ENCODE peak calls at places on chromosomes 3 and 15, in seven cellular contexts. One of them, this sample, is unnamed.
A peak's percentile ranks its signal among the peaks of the same experiment; 100 is the strongest.

GRCh38 chr3:197516517-197516889 is 39.3 kb downstream of the BDH1 start:
- DNase-seq in CD4-positive, alpha-beta memory T cell: no peak
- DNase-seq in cardiac muscle cell: peak; percentile 78
- DNase-seq in brain microvascular endothelial cell: peak; percentile 93
- DNase-seq in psoas muscle: no peak
- DNase-seq in uterus: no peak
- DNase-seq in astrocyte: peak; percentile 97
- DNase-seq in this sample: no peak

GRCh38 chr3:123110953-123111615 is 44.3 kb downstream of the PDIA5 start:
- DNase-seq in psoas muscle: no peak
- DNase-seq in cardiac muscle cell: no peak
- DNase-seq in astrocyte: no peak
- DNase-seq in brain microvascular endothelial cell: no peak
- DNase-seq in uterus: no peak
- DNase-seq in CD4-positive, alpha-beta memory T cell: no peak
- DNase-seq in this sample: no peak

GRCh38 chr3:55094691-55095090 is 166.8 kb upstream of the LRTM1 start:
- DNase-seq in brain microvascular endothelial cell: no peak
- DNase-seq in astrocyte: no peak
- DNase-seq in CD4-positive, alpha-beta memory T cell: no peak
- DNase-seq in psoas muscle: no peak
- DNase-seq in uterus: no peak
- DNase-seq in cardiac muscle cell: no peak
- DNase-seq in this sample: no peak

GRCh38 chr3:151265866-151266265 is 12.5 kb downstream of the P2RY14 start:
- DNase-seq in cardiac muscle cell: no peak
- DNase-seq in brain microvascular endothelial cell: no peak
- DNase-seq in CD4-positive, alpha-beta memory T cell: no peak
- DNase-seq in uterus: no peak
- DNase-seq in psoas muscle: no peak
- DNase-seq in astrocyte: no peak
- DNase-seq in this sample: no peak

GRCh38 chr3:116517308-116517707 is 72.0 kb upstream of the LSAMP start:
- DNase-seq in astrocyte: peak; percentile 2
- DNase-seq in CD4-positive, alpha-beta memory T cell: no peak
- DNase-seq in cardiac muscle cell: peak; percentile 6
- DNase-seq in brain microvascular endothelial cell: peak; percentile 0
- DNase-seq in psoas muscle: no peak
- DNase-seq in uterus: no peak
- DNase-seq in this sample: no peak

GRCh38 chr3:113272369-113272748 is 61.0 kb downstream of the BOC start:
- DNase-seq in cardiac muscle cell: no peak
- DNase-seq in psoas muscle: no peak
- DNase-seq in brain microvascular endothelial cell: no peak
- DNase-seq in CD4-positive, alpha-beta memory T cell: no peak
- DNase-seq in uterus: peak; percentile 15
- DNase-seq in astrocyte: no peak
- DNase-seq in this sample: no peak

GRCh38 chr3:16790432-16791379 is 94.0 kb upstream of the PLCL2 start:
- DNase-seq in astrocyte: no peak
- DNase-seq in cardiac muscle cell: peak; percentile 11
- DNase-seq in uterus: no peak
- DNase-seq in brain microvascular endothelial cell: peak; percentile 4
- DNase-seq in CD4-positive, alpha-beta memory T cell: no peak
- DNase-seq in psoas muscle: no peak
- DNase-seq in this sample: no peak

GRCh38 chr15:25682349-25682748 is 180.8 kb downstream of the ATP10A start:
- DNase-seq in psoas muscle: peak; percentile 87
- DNase-seq in astrocyte: no peak
- DNase-seq in uterus: peak; percentile 52
- DNase-seq in CD4-positive, alpha-beta memory T cell: no peak
- DNase-seq in cardiac muscle cell: no peak
- DNase-seq in brain microvascular endothelial cell: no peak
- DNase-seq in this sample: peak; percentile 75

GRCh38 chr15:65921780-65922179 is 52.5 kb downstream of the RAB11A start:
- DNase-seq in uterus: no peak
- DNase-seq in brain microvascular endothelial cell: no peak
- DNase-seq in CD4-positive, alpha-beta memory T cell: no peak
- DNase-seq in astrocyte: no peak
- DNase-seq in psoas muscle: no peak
- DNase-seq in cardiac muscle cell: no peak
- DNase-seq in this sample: no peak

GRCh38 chr15:60752973-60753720 is 274.2 kb upstream of the ICE2 start:
- DNase-seq in CD4-positive, alpha-beta memory T cell: no peak
- DNase-seq in psoas muscle: no peak
- DNase-seq in uterus: no peak
- DNase-seq in brain microvascular endothelial cell: no peak
- DNase-seq in cardiac muscle cell: peak; percentile 59
- DNase-seq in astrocyte: no peak
- DNase-seq in this sample: no peak

GRCh38 chr15:38854506-38854905 is 289.9 kb upstream of the RASGRP1 start:
- DNase-seq in psoas muscle: no peak
- DNase-seq in cardiac muscle cell: no peak
- DNase-seq in uterus: no peak
- DNase-seq in CD4-positive, alpha-beta memory T cell: no peak
- DNase-seq in astrocyte: no peak
- DNase-seq in brain microvascular endothelial cell: no peak
- DNase-seq in this sample: no peak

GRCh38 chr15:77892335-77892734 is 185.2 kb downstream of the TBC1D2B start:
- DNase-seq in brain microvascular endothelial cell: no peak
- DNase-seq in cardiac muscle cell: no peak
- DNase-seq in astrocyte: no peak
- DNase-seq in CD4-positive, alpha-beta memory T cell: no peak
- DNase-seq in psoas muscle: no peak
- DNase-seq in uterus: no peak
- DNase-seq in this sample: no peak

GRCh38 chr3:57557088-57557537 is 1.0 kb downstream of the PDE12 start:
- DNase-seq in uterus: no peak
- DNase-seq in cardiac muscle cell: peak; percentile 48
- DNase-seq in brain microvascular endothelial cell: peak; percentile 34
- DNase-seq in astrocyte: peak; percentile 34
- DNase-seq in CD4-positive, alpha-beta memory T cell: peak; percentile 32
- DNase-seq in psoas muscle: no peak
- DNase-seq in this sample: no peak

GRCh38 chr3:197518794-197519451 is 36.8 kb downstream of the BDH1 start:
- DNase-seq in CD4-positive, alpha-beta memory T cell: no peak
- DNase-seq in astrocyte: no peak
- DNase-seq in cardiac muscle cell: no peak
- DNase-seq in uterus: no peak
- DNase-seq in psoas muscle: no peak
- DNase-seq in brain microvascular endothelial cell: no peak
- DNase-seq in this sample: no peak

GRCh38 chr3:18127864-18128185 is 297.3 kb downstream of the SATB1 start:
- DNase-seq in brain microvascular endothelial cell: no peak
- DNase-seq in astrocyte: no peak
- DNase-seq in uterus: no peak
- DNase-seq in psoas muscle: no peak
- DNase-seq in CD4-positive, alpha-beta memory T cell: no peak
- DNase-seq in cardiac muscle cell: no peak
- DNase-seq in this sample: no peak

GRCh38 chr3:9301798-9302197 is 52.4 kb upstream of the SRGAP3 start:
- DNase-seq in astrocyte: no peak
- DNase-seq in brain microvascular endothelial cell: no peak
- DNase-seq in cardiac muscle cell: no peak
- DNase-seq in psoas muscle: no peak
- DNase-seq in CD4-positive, alpha-beta memory T cell: no peak
- DNase-seq in uterus: no peak
- DNase-seq in this sample: no peak

GRCh38 chr3:46371802-46372340 is 1.1 kb downstream of the CCR5 start:
- DNase-seq in astrocyte: no peak
- DNase-seq in uterus: no peak
- DNase-seq in CD4-positive, alpha-beta memory T cell: no peak
- DNase-seq in cardiac muscle cell: no peak
- DNase-seq in brain microvascular endothelial cell: no peak
- DNase-seq in psoas muscle: no peak
- DNase-seq in this sample: no peak

GRCh38 chr3:46375214-46375613 is 4.5 kb downstream of the CCR5 start:
- DNase-seq in uterus: no peak
- DNase-seq in brain microvascular endothelial cell: no peak
- DNase-seq in psoas muscle: no peak
- DNase-seq in cardiac muscle cell: no peak
- DNase-seq in astrocyte: no peak
- DNase-seq in CD4-positive, alpha-beta memory T cell: no peak
- DNase-seq in this sample: no peak

GRCh38 chr3:46375814-46376213 is 5.1 kb downstream of the CCR5 start:
- DNase-seq in astrocyte: no peak
- DNase-seq in CD4-positive, alpha-beta memory T cell: no peak
- DNase-seq in uterus: no peak
- DNase-seq in psoas muscle: no peak
- DNase-seq in cardiac muscle cell: no peak
- DNase-seq in brain microvascular endothelial cell: no peak
- DNase-seq in this sample: no peak

GRCh38 chr3:46372492-46373359 is 2.0 kb downstream of the CCR5 start:
- DNase-seq in uterus: no peak
- DNase-seq in astrocyte: no peak
- DNase-seq in psoas muscle: no peak
- DNase-seq in cardiac muscle cell: peak; percentile 51
- DNase-seq in brain microvascular endothelial cell: peak; percentile 9
- DNase-seq in CD4-positive, alpha-beta memory T cell: no peak
- DNase-seq in this sample: no peak

GRCh38 chr3:46374755-46375154 is 4.0 kb downstream of the CCR5 start:
- DNase-seq in astrocyte: no peak
- DNase-seq in brain microvascular endothelial cell: no peak
- DNase-seq in cardiac muscle cell: no peak
- DNase-seq in uterus: no peak
- DNase-seq in CD4-positive, alpha-beta memory T cell: no peak
- DNase-seq in psoas muscle: no peak
- DNase-seq in this sample: no peak
- H3K27me3 ChIP-seq in astrocyte: peaks cover 51% of the 10 kb centered on the region
- H3K27me3 ChIP-seq in brain microvascular endothelial cell: peaks cover 23% of the 10 kb centered on the region
- H3K27me3 ChIP-seq in cardiac muscle cell: peaks cover 8% of the 10 kb centered on the region
- H3K27me3 ChIP-seq in uterus: no peaks in the 10 kb centered on the region
- H3K27me3 ChIP-seq in CD4-positive, alpha-beta memory T cell: no peaks in the 10 kb centered on the region
- H3K27me3 ChIP-seq in psoas muscle: no peaks in the 10 kb centered on the region
- H3K27me3 ChIP-seq in this sample: peaks cover under 1% of the 10 kb centered on the region

GRCh38 chr3:48426944-48427629 is 2.8 kb downstream of the PLXNB1 start:
- DNase-seq in brain microvascular endothelial cell: no peak
- DNase-seq in astrocyte: no peak
- DNase-seq in uterus: no peak
- DNase-seq in CD4-positive, alpha-beta memory T cell: no peak
- DNase-seq in psoas muscle: no peak
- DNase-seq in cardiac muscle cell: no peak
- DNase-seq in this sample: no peak
- H3K4me3 ChIP-seq in brain microvascular endothelial cell: peak overlapping the region; percentile 5
- H3K4me3 ChIP-seq in astrocyte: no peak overlapping the region
- H3K4me3 ChIP-seq in uterus: peak overlapping the region; percentile 62
- H3K4me3 ChIP-seq in CD4-positive, alpha-beta memory T cell: no peak overlapping the region
- H3K4me3 ChIP-seq in psoas muscle: peak overlapping the region; percentile 84
- H3K4me3 ChIP-seq in cardiac muscle cell: no peak overlapping the region
- H3K4me3 ChIP-seq in this sample: no peak overlapping the region

GRCh38 chr3:61444794-61445193 is 116.6 kb upstream of the PTPRG start:
- DNase-seq in uterus: no peak
- DNase-seq in cardiac muscle cell: no peak
- DNase-seq in astrocyte: no peak
- DNase-seq in psoas muscle: no peak
- DNase-seq in CD4-positive, alpha-beta memory T cell: no peak
- DNase-seq in brain microvascular endothelial cell: no peak
- DNase-seq in this sample: no peak

GRCh38 chr3:61443886-61444285 is 117.5 kb upstream of the PTPRG start:
- DNase-seq in brain microvascular endothelial cell: no peak
- DNase-seq in astrocyte: no peak
- DNase-seq in cardiac muscle cell: no peak
- DNase-seq in uterus: no peak
- DNase-seq in CD4-positive, alpha-beta memory T cell: no peak
- DNase-seq in psoas muscle: no peak
- DNase-seq in this sample: no peak

GRCh38 chr3:61442696-61443095 is 118.7 kb upstream of the PTPRG start:
- DNase-seq in astrocyte: no peak
- DNase-seq in psoas muscle: no peak
- DNase-seq in brain microvascular endothelial cell: peak; percentile 33
- DNase-seq in cardiac muscle cell: peak; percentile 54
- DNase-seq in CD4-positive, alpha-beta memory T cell: no peak
- DNase-seq in uterus: no peak
- DNase-seq in this sample: no peak

GRCh38 chr3:61448378-61448777 is 113.0 kb upstream of the PTPRG start:
- DNase-seq in psoas muscle: no peak
- DNase-seq in brain microvascular endothelial cell: no peak
- DNase-seq in cardiac muscle cell: peak; percentile 20
- DNase-seq in CD4-positive, alpha-beta memory T cell: no peak
- DNase-seq in astrocyte: no peak
- DNase-seq in uterus: no peak
- DNase-seq in this sample: peak; percentile 12

DNA sequence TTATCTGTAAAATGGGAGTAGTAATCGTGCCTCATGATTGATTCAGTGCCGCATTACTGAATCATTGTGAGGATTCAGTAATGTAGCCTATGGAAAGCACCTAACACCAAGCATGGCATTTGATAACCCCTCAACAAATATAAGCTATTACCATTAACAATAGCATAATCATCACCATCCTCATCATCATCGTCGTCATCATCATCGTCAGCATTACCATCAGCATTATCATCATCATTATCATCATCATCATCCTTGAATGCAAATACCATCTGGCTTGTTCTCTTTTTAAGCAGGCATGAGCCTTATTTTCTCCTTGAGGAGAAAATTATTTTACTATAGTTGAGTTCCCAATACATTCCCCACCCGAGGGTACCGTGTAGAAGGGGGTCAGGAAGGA is 115.4 kb upstream of the PTPRG start:
- DNase-seq in astrocyte: no peak
- DNase-seq in uterus: no peak
- DNase-seq in brain microvascular endothelial cell: no peak
- DNase-seq in CD4-positive, alpha-beta memory T cell: no peak
- DNase-seq in psoas muscle: no peak
- DNase-seq in cardiac muscle cell: no peak
- DNase-seq in this sample: no peak
- H3K27me3 ChIP-seq in astrocyte: no peaks in the 10 kb centered on the region
- H3K27me3 ChIP-seq in uterus: no peaks in the 10 kb centered on the region
- H3K27me3 ChIP-seq in brain microvascular endothelial cell: no peaks in the 10 kb centered on the region
- H3K27me3 ChIP-seq in CD4-positive, alpha-beta memory T cell: no peaks in the 10 kb centered on the region
- H3K27me3 ChIP-seq in psoas muscle: no peaks in the 10 kb centered on the region
- H3K27me3 ChIP-seq in cardiac muscle cell: no peaks in the 10 kb centered on the region
- H3K27me3 ChIP-seq in this sample: no peaks in the 10 kb centered on the region

DNA sequence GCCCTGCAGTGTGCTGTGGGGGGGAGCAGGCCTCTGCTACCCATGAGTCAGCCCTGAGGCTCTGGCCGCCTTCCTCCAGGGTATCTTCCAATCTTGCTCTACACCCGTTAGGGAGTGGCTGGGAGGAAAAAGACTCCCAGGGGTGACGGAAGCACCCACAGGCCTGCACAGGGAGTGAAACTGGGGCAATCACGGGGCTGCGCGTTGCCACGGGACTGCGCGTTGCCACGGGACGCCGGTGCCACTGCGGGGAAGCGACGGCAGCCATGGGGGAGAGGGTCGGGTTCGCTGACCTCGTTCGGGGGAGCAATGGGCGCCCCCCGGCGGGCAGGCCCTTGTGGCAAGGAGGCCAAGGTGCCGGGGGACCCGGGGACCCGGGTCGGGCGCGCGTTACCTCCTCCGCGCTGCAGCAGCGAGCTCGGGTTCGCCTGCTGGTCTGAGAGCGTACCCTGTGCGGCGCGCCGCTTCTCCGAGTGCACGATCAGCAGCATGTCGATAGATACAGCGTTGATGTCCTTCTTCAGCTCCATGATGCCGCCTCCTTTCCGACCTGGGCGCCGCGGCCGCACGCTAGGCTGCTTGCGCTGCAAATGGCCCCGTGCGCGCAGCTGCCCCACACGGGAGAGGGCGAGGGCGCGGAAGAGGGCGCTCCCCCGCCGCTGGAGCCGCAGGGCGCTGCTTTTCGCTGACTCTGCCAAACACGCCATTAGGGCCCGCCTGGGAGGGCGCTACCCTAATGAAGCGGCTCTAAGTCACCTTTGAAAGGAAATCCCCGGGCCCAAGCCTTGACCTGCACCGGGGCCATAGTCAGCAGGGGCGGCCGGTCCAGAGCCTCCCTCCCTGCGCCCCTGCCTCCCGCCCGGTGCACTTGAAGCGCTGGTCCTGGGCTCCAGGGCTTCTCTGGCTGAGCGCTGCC is at the start of gene KY:
- DNase-seq in brain microvascular endothelial cell: no peak
- DNase-seq in psoas muscle: peak; percentile 78
- DNase-seq in CD4-positive, alpha-beta memory T cell: no peak
- DNase-seq in uterus: peak; percentile 55
- DNase-seq in astrocyte: peak; percentile 31
- DNase-seq in cardiac muscle cell: peak; percentile 60
- DNase-seq in this sample: peak; percentile 58
- H3K4me3 ChIP-seq in brain microvascular endothelial cell: peak within 1 kb of the TSS; percentile 56
- H3K4me3 ChIP-seq in psoas muscle: peak within 1 kb of the TSS; percentile 71
- H3K4me3 ChIP-seq in CD4-positive, alpha-beta memory T cell: no peak within 1 kb of the TSS
- H3K4me3 ChIP-seq in uterus: peak within 1 kb of the TSS; percentile 49
- H3K4me3 ChIP-seq in astrocyte: peak within 1 kb of the TSS; percentile 60
- H3K4me3 ChIP-seq in cardiac muscle cell: peak within 1 kb of the TSS; percentile 18
- H3K4me3 ChIP-seq in this sample: peak within 1 kb of the TSS; percentile 71